ENCODE peak calls at places on chromosome 21, in eight cellular contexts. Z is esophagus squamous epithelium, B is heart right ventricle, P is GM23248, E is ovary, O is neural progenitor cell, Q is mucosa of descending colon, W is uterus. M is an unnamed sample.
A peak's percentile ranks its signal among the peaks of the same experiment; 100 is the strongest.

GRCh38 chr21:33244082-33244780 is 14.5 kb downstream of the IFNAR2 start:
- DNase-seq in Z (no peak), B (no peak), P (no peak), E (no peak), O (peak; percentile 33), Q (no peak), W (no peak), M (no peak)

GRCh38 chr21:26798856-26799751 is 46.1 kb downstream of the ADAMTS1 start:
- DNase-seq in Z (no peak), B (no peak), P (no peak), E (no peak), O (no peak), Q (no peak), W (no peak), M (no peak)

GRCh38 chr21:14382486-14382834 is 486 bp downstream of the HSPA13 start:
- DNase-seq in Z (no peak), B (peak; percentile 8), P (peak; percentile 55), E (no peak), O (no peak), Q (no peak), W (no peak), M (no peak)

GRCh38 chr21:26170471-26171309 is at the start of gene APP:
- DNase-seq in Z (peak; percentile 7), B (peak; percentile 89), P (peak; percentile 92), E (peak; percentile 90), O (peak; percentile 92), Q (peak; percentile 95), W (peak; percentile 83), M (peak; percentile 83)

GRCh38 chr21:28385845-28386244 is 606.8 kb downstream of the LTN1 start:
- DNase-seq in Z (no peak), B (no peak), P (no peak), E (no peak), O (no peak), Q (no peak), W (no peak), M (no peak)

GRCh38 chr21:33674226-33674625 is 31.9 kb downstream of the ITSN1 start:
- DNase-seq in Z (no peak), B (no peak), P (no peak), E (no peak), O (no peak), Q (no peak), W (no peak), M (no peak)

GRCh38 chr21:26007911-26008579 is 162.5 kb downstream of the APP start:
- DNase-seq in Z (no peak), B (no peak), P (peak; percentile 62), E (no peak), O (no peak), Q (no peak), W (no peak), M (no peak)

GRCh38 chr21:25556087-25556486 is 51.2 kb downstream of the MRPL39 start:
- DNase-seq in Z (no peak), B (no peak), P (peak; percentile 4), E (no peak), O (no peak), Q (no peak), W (no peak), M (no peak)

GRCh38 chr21:31872452-31873274 is at the start of gene HUNK:
- DNase-seq in Z (no peak), B (no peak), P (peak; percentile 75), E (no peak), O (peak; percentile 86), Q (peak; percentile 76), W (peak; percentile 42), M (peak; percentile 46)

GRCh38 chr21:38293113-38293512 is 36.3 kb downstream of the KCNJ15 start:
- DNase-seq in Z (no peak), B (no peak), P (no peak), E (no peak), O (no peak), Q (peak; percentile 58), W (no peak), M (no peak)

GRCh38 chr21:25350056-25350455 is 257.2 kb downstream of the MRPL39 start:
- DNase-seq in Z (no peak), B (no peak), P (peak; percentile 70), E (no peak), O (peak; percentile 43), Q (no peak), W (no peak), M (no peak)

GRCh38 chr21:26964379-26964778 is 2.5 kb downstream of the ADAMTS5 start:
- DNase-seq in Z (no peak), B (peak; percentile 52), P (peak; percentile 80), E (peak; percentile 85), O (peak; percentile 22), Q (peak; percentile 27), W (peak; percentile 90), M (peak; percentile 32)

GRCh38 chr21:26769613-26770188 is 75.5 kb downstream of the ADAMTS1 start:
- DNase-seq in Z (no peak), B (peak; percentile 45), P (peak; percentile 78), E (no peak), O (peak; percentile 33), Q (no peak), W (peak; percentile 32), M (no peak)

GRCh38 chr21:29376556-29376955 is 77.8 kb downstream of the BACH1 start:
- DNase-seq in Z (no peak), B (peak; percentile 9), P (peak; percentile 46), E (peak; percentile 21), O (peak; percentile 70), Q (peak; percentile 47), W (peak; percentile 18), M (peak; percentile 31)

GRCh38 chr21:33019516-33019884 is 6.2 kb upstream of the OLIG2 start:
- DNase-seq in Z (no peak), B (no peak), P (no peak), E (no peak), O (no peak), Q (no peak), W (no peak), M (no peak)

GRCh38 chr21:31686272-31686913 is 26.9 kb downstream of the SOD1 start:
- DNase-seq in Z (no peak), B (no peak), P (no peak), E (no peak), O (no peak), Q (no peak), W (no peak), M (no peak)

GRCh38 chr21:36384885-36385232 is 333 bp upstream of the CHAF1B start:
- DNase-seq in Z (no peak), B (no peak), P (no peak), E (no peak), O (no peak), Q (no peak), W (no peak), M (no peak)
- H3K4me3 ChIP-seq in Z (peak overlapping the region; percentile 86), B (peak overlapping the region; percentile 63), P (peak overlapping the region; percentile 84), E (peak overlapping the region; percentile 52), O (peak overlapping the region; percentile 93), Q (no peak overlapping the region), W (no peak overlapping the region), M (no peak overlapping the region)

DNA sequence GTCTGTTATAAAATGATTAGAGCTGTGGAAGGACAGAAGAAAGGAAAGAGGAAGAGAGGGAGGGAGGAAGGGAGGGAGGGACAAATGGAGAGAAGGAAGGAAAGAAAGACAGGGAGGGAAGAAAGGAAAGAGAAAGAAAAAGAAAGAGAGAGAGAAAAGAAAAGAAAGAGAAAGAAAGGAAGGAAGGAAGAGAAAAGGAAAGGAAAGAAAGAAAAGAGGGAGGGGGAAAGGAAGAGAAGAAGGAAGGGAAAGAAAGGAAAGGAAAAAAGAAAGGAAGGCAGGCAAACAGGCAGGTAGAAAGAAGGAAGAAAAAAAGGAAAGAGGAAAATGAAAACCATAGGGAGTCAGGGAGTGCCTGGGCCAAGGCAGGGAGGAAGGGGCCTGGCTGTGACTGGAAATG is 14.5 kb upstream of the BACE2 start:
- DNase-seq in Z (no peak), B (no peak), P (no peak), E (no peak), O (no peak), Q (no peak), W (no peak), M (no peak)
- H3K36me3 ChIP-seq in Z (no peaks in the 10 kb centered on the region), B (no peaks in the 10 kb centered on the region), P (no peaks in the 10 kb centered on the region), E (no peaks in the 10 kb centered on the region), O (no peaks in the 10 kb centered on the region), Q (no peaks in the 10 kb centered on the region), W (no peaks in the 10 kb centered on the region), M (no peaks in the 10 kb centered on the region)

DNA sequence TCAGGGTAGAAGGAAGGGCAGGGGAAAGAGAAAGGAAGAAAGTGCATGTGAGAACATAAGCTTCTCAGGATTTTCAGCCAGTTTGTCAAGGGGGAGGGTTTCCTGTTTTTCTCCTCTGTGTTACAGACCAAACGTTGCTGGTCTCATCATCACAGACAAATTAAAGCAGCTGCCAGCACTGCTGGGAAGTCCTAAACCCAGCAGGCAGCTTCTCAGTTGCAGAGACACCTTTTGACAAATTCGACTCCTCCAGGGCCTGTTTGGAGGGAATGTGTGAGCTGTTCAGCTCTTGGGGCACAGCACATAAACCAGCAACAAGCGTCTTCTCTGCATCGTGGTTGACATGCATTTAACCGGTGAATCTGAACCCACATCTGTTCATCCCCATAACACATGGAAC is 454.5 kb upstream of the RUNX1 start:
- DNase-seq in Z (no peak), B (peak; percentile 33), P (peak; percentile 25), E (no peak), O (peak; percentile 11), Q (no peak), W (no peak), M (no peak)
- H3K4me1 ChIP-seq in Z (peaks cover 11% of the 10 kb centered on the region), B (peaks cover 47% of the 10 kb centered on the region), P (peaks cover 17% of the 10 kb centered on the region), E (peaks cover 10% of the 10 kb centered on the region), O (peaks cover 9% of the 10 kb centered on the region), Q (no peaks in the 10 kb centered on the region), W (no peaks in the 10 kb centered on the region), M (no peaks in the 10 kb centered on the region)

GRCh38 chr21:45074818-45075605 is 632 bp downstream of the ADARB1 start:
- DNase-seq in Z (no peak), B (no peak), P (peak; percentile 52), E (peak; percentile 35), O (peak; percentile 71), Q (peak; percentile 59), W (no peak), M (no peak)

GRCh38 chr21:45072963-45073300 is 1.4 kb upstream of the ADARB1 start:
- DNase-seq in Z (no peak), B (no peak), P (no peak), E (no peak), O (peak; percentile 57), Q (no peak), W (no peak), M (no peak)

GRCh38 chr21:45074048-45074817 is at the start of gene ADARB1:
- DNase-seq in Z (no peak), B (peak; percentile 48), P (peak; percentile 82), E (peak; percentile 78), O (peak; percentile 90), Q (peak; percentile 76), W (peak; percentile 50), M (peak; percentile 41)

GRCh38 chr21:45072166-45072962 is 2.0 kb upstream of the ADARB1 start:
- DNase-seq in Z (no peak), B (no peak), P (no peak), E (no peak), O (no peak), Q (no peak), W (no peak), M (no peak)

DNA sequence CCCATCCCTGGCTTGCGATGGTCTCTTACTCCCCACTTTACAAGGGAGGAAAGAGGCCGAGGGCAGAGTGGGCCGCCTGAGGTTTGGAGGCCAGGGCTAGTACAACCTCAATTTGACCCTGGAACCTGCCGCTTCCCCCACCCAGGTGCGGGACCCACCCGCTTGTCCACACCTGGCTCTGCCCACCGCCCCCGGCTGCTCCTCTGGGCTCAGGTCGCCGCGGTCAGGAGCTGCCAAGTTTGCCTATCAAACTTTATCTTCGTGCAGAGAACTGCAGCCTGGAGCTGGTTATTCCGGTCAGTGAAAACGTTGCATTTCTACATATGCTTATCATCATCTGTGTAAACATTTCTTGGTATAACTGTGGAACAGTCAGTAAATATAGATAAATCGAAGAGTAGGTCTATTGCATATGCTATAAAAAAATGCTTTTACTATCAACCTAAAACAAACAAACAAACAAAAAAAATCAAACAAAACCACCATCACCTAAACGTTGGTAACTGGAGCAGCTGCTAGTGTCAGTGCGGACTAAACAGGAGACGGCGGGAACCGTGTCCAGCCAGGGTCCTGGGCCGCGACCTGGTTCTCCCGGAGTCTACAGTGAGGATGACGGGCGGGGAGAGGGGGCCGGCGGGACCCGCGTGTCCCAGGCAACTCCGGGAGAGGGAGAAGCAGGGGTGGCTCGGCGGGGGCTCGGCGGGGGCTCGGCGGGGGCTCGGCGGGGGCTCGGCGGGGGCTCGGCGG is 906 bp upstream of the ADARB1 start:
- DNase-seq in Z (no peak), B (no peak), P (no peak), E (peak; percentile 56), O (peak; percentile 66), Q (peak; percentile 51), W (peak; percentile 38), M (no peak)
- H3K4me3 ChIP-seq in Z (peak overlapping the region; percentile 97), B (peak overlapping the region; percentile 89), P (peak overlapping the region; percentile 93), E (peak overlapping the region; percentile 93), O (peak overlapping the region; percentile 74), Q (peak overlapping the region; percentile 90), W (peak overlapping the region; percentile 40), M (peak overlapping the region; percentile 5)